ENCODE peak calls at places on chromosome 5, in nine cellular contexts. J is uterus, B is GM12892, C is heart left ventricle, S is HCT116, R is transverse colon, W is sigmoid colon, K is lower leg skin, N is IMR-90. Z is an unnamed sample.

GRCh38 chr5:57751710-57752109 is 269.1 kb upstream of the ACTBL2 start:
- DNase-seq in J (no peak), B (no peak), C (no peak), S (no peak), R (no peak), W (no peak), K (no peak), N (no peak), Z (no peak)

GRCh38 chr5:126575644-126576043 is 19.4 kb downstream of the ALDH7A1 start:
- DNase-seq in J (no peak), B (no peak), C (no peak), S (no peak), R (no peak), W (no peak), K (no peak), N (no peak), Z (no peak)

GRCh38 chr5:149371296-149371962 is 7.7 kb downstream of the IL17B start:
- DNase-seq in J (peak), B (peak), C (peak), S (peak), R (peak), W (no peak), K (peak), N (peak), Z (peak)

GRCh38 chr5:172173771-172174170 is 14.3 kb downstream of the STK10 start:
- DNase-seq in J (no peak), B (no peak), C (no peak), S (no peak), R (no peak), W (no peak), K (no peak), N (peak), Z (peak)

GRCh38 chr5:95955996-95956899 is 5.4 kb downstream of the ELL2 start:
- DNase-seq in J (no peak), B (no peak), C (no peak), S (no peak), R (no peak), W (no peak), K (no peak), N (no peak), Z (peak)

GRCh38 chr5:175493726-175494125 is 15.4 kb downstream of the SFXN1 start:
- DNase-seq in J (no peak), B (no peak), C (no peak), S (no peak), R (no peak), W (no peak), K (no peak), N (no peak), Z (no peak)

GRCh38 chr5:35456506-35456905 is 161.2 kb upstream of the SPEF2 start:
- DNase-seq in J (no peak), B (no peak), C (no peak), S (no peak), R (no peak), W (no peak), K (no peak), N (no peak), Z (no peak)

GRCh38 chr5:159456722-159457462 is 126.6 kb upstream of the IL12B start:
- DNase-seq in J (no peak), B (peak), C (no peak), S (peak), R (no peak), W (no peak), K (no peak), N (peak), Z (no peak)

GRCh38 chr5:145854651-145855258 is 18.1 kb downstream of the GRXCR2 start:
- DNase-seq in J (no peak), B (no peak), C (no peak), S (peak), R (peak), W (no peak), K (no peak), N (peak), Z (peak)

GRCh38 chr5:87182622-87183021 is 85.1 kb upstream of the RASA1 start:
- DNase-seq in J (no peak), B (no peak), C (no peak), S (no peak), R (no peak), W (no peak), K (no peak), N (no peak), Z (no peak)

GRCh38 chr5:168669156-168669555 is 90.0 kb upstream of the PANK3 start:
- DNase-seq in J (no peak), B (no peak), C (no peak), S (no peak), R (no peak), W (no peak), K (no peak), N (no peak), Z (no peak)

GRCh38 chr5:149666212-149666852 is 63.8 kb upstream of the PPARGC1B start:
- DNase-seq in J (no peak), B (no peak), C (peak), S (no peak), R (no peak), W (peak), K (no peak), N (peak), Z (no peak)

GRCh38 chr5:995318-995717 is 13.3 kb upstream of the NKD2 start:
- DNase-seq in J (peak), B (peak), C (no peak), S (no peak), R (no peak), W (no peak), K (no peak), N (no peak), Z (no peak)

GRCh38 chr5:142017832-142018427 is 5.1 kb upstream of the GNPDA1 start:
- DNase-seq in J (no peak), B (no peak), C (no peak), S (no peak), R (no peak), W (no peak), K (peak), N (peak), Z (no peak)

GRCh38 chr5:26761040-26761439 is 277.3 kb downstream of the CDH9 start:
- DNase-seq in J (no peak), B (no peak), C (no peak), S (no peak), R (no peak), W (no peak), K (no peak), N (no peak), Z (no peak)

GRCh38 chr5:32388429-32389111 is 56.0 kb downstream of the ZFR start:
- DNase-seq in J (no peak), B (no peak), C (no peak), S (no peak), R (no peak), W (no peak), K (no peak), N (peak), Z (peak)

GRCh38 chr5:78930742-78931141 is 54.4 kb downstream of the ARSB start:
- DNase-seq in J (no peak), B (no peak), C (no peak), S (no peak), R (no peak), W (no peak), K (no peak), N (peak), Z (no peak)

GRCh38 chr5:59744531-59744992 is 149.0 kb downstream of the PDE4D start:
- DNase-seq in J (no peak), B (no peak), C (no peak), S (no peak), R (no peak), W (no peak), K (no peak), N (peak), Z (no peak)

GRCh38 chr5:74105126-74105780 is 479.3 kb downstream of the ARHGEF28 start:
- DNase-seq in J (no peak), B (no peak), C (peak), S (no peak), R (peak), W (no peak), K (no peak), N (no peak), Z (peak)

GRCh38 chr5:72280655-72281069 is 39.4 kb downstream of the MRPS27 start:
- DNase-seq in J (no peak), B (no peak), C (no peak), S (peak), R (no peak), W (no peak), K (no peak), N (peak), Z (peak)

GRCh38 chr5:177310757-177311173 is 933 bp downstream of the MXD3 start:
- DNase-seq in J (no peak), B (no peak), C (no peak), S (no peak), R (peak), W (peak), K (peak), N (peak), Z (peak)

GRCh38 chr5:119282628-119283027 is 73.2 kb upstream of the TNFAIP8 start:
- DNase-seq in J (no peak), B (no peak), C (no peak), S (no peak), R (no peak), W (no peak), K (no peak), N (no peak), Z (no peak)

GRCh38 chr5:68420476-68421344 is 205.2 kb downstream of the PIK3R1 start:
- DNase-seq in J (no peak), B (no peak), C (peak), S (no peak), R (peak), W (no peak), K (no peak), N (no peak), Z (peak)

GRCh38 chr5:151571270-151572173 is 19.6 kb downstream of the FAT2 start:
- DNase-seq in J (no peak), B (no peak), C (no peak), S (no peak), R (no peak), W (no peak), K (peak), N (no peak), Z (no peak)

GRCh38 chr5:139650689-139651501 is 2.7 kb downstream of the CXXC5 start:
- DNase-seq in J (no peak), B (no peak), C (peak), S (no peak), R (peak), W (peak), K (no peak), N (no peak), Z (peak)
- TF ChIP-seq POLR2A in J (no peak), B (no peak), C (peak), S (no peak), R (peak), W (no peak), K (no peak), N (no peak), Z (no peak)

DNA sequence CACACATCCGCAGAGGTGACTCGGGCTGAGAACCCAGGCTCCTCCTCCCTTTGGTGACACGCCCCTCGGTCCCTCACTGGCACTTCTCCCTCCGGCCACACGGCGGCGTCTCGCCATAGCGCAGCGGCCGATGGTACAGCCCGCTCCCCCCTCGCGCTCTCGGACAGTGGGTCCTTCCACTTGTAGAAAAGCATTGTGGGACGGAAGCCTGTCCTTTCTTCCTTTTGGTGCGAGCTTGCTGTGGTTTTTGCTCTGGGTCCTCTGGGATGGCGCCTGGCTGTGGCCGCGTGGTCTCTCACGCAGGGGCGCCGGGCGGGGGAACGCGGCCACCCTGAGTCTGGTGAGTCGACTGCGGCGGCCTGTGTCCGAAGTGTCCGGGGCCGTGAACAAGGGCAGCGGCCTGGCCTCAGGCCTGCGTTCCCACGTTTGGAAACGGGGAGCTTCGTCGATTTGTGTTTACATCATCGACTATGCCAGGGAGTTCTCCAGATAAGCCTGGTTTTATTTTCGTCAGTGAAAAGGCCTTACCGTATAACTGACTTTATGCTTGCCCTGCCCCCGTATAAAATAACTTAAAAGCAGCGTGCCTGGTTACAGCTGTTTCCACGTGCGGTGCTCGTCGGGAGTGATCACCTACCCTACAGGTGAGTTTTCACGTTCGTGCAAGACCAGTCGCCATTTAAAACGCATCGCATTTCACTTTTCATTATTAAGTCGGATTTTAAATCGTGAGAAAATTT is 258.3 kb downstream of the EPB41L4A start:
- DNase-seq in J (peak), B (peak), C (peak), S (peak), R (peak), W (peak), K (peak), N (peak), Z (peak)
- TF ChIP-seq POLR2A in J (peak), B (peak), C (peak), S (peak), R (peak), W (peak), K (no peak), N (peak), Z (peak)

DNA sequence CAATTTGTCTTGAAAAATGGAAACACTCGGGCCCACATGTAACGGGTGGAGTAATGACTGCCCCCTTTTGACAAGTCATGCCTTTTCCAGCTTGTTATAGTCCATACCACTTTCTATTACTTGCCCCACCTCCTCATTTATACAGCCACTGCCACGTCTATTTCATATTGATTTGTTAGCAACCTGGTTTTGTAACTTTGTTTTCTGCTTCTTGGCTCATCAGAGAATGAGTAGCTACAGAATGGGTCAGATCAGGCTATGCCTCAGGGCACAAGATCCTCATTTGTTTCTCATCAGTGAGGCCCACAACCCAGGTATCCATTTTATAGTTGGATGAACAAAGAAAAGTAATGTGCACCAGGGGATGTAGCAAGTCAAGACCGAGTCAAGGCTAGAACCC is 1.7 kb downstream of the GFRA3 start:
- DNase-seq in J (no peak), B (no peak), C (no peak), S (no peak), R (no peak), W (no peak), K (no peak), N (no peak), Z (no peak)
- TF ChIP-seq POLR2A in J (no peak), B (no peak), C (no peak), S (no peak), R (no peak), W (no peak), K (no peak), N (no peak), Z (no peak)

DNA sequence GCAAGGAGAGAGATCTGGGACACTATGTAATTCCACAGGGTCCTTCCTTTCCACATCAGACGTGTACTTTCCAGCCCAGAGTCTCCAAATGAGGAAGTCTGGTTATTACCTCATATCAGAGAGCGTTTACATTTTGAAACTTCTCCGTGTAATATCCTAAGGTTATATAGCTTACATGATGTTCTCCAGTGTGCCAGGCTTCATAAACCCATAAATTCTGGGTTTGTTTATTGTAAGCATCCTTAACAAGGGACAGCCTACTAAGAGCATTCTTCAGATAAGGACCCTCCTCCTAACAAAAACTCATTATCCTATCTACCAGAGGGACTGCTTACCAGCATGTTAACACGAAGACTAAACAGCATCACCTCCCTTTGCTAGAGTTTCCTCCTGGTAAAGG is 17.9 kb downstream of the SRFBP1 start:
- DNase-seq in J (no peak), B (no peak), C (no peak), S (no peak), R (no peak), W (no peak), K (no peak), N (no peak), Z (no peak)
- TF ChIP-seq POLR2A in J (no peak), B (no peak), C (no peak), S (no peak), R (no peak), W (no peak), K (no peak), N (no peak), Z (no peak)

DNA sequence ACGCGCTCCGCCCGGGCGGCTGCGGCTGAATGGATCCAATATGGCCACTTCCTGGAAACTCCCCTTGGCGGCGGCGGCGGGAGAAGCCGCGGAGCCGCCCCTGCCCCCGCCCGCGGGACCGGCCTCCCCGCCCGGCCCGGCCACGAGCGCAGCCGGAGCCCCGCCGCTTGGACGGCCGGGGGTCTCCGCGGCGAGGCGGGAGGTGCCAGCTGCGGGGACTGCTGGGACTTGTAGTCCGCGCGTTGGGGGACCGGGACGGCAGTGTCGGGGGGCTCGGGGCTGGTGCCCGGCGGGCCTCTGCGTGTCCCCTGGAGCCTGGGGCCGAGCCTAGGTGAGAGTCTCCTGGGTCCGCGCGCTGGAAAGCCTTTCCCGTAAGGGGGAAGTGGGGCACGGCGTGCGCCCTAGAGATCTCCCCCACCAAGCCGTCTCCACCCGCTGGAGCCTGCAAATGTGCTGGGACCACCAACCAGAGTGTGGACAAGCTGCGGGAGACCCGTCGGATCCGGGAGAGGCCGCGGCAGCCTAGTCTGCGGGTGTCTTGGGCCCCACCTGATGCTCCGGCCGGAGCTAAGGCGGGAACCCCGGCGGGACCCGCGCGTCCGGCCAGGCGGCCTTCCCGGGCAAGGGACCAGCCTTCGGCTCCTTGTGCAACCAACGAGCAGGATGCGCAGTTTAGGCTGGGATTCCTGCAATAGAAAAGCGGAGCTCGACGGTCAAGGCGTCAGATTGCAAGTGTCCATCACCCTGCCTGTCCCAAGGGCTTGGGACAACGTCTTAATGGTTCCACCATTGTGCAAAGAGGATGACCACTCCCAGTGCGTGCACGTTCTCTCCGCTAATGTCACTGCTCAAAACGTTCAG is at the start of gene SEPTIN8:
- DNase-seq in J (peak), B (peak), C (peak), S (no peak), R (peak), W (peak), K (peak), N (no peak), Z (peak)
- TF ChIP-seq POLR2A in J (no peak), B (peak), C (peak), S (no peak), R (no peak), W (no peak), K (no peak), N (no peak), Z (peak)